ENCODE peak calls at places on chromosomes 4 and X, in nine cellular contexts. One of them, this sample, is unnamed.

GRCh38 chrX:70219938-70220764 is 14.3 kb upstream of the AWAT1 start:
- DNase-seq in stimulated activated naive B cell treated with anti-CD40 and anti-IgM and Interleukin-4, amounts not matched to agents 10 μg/mL and 1 μg/mL and 100 μg/mL, for 72 hours: no peak
- DNase-seq in SK-N-SH: no peak
- DNase-seq in left cardiac atrium: no peak
- DNase-seq in fibroblast of pulmonary artery: peak
- DNase-seq in Right ventricle myocardium inferior: no peak
- DNase-seq in stimulated activated CD4-positive, alpha-beta T cell treated with anti-CD3 and anti-CD28 coated beads, Interleukin-12 subunit alpha, Interleukin-12 subunit beta, amount 100 ng/mL, for 4 hours: no peak
- DNase-seq in testis: peak
- DNase-seq in HEK293T: no peak
- DNase-seq in this sample: no peak

GRCh38 chrX:27619975-27620374 is 29.8 kb downstream of the DCAF8L2 start:
- DNase-seq in stimulated activated naive B cell treated with anti-CD40 and anti-IgM and Interleukin-4, amounts not matched to agents 10 μg/mL and 1 μg/mL and 100 μg/mL, for 72 hours: no peak
- DNase-seq in SK-N-SH: no peak
- DNase-seq in left cardiac atrium: no peak
- DNase-seq in fibroblast of pulmonary artery: peak
- DNase-seq in Right ventricle myocardium inferior: no peak
- DNase-seq in stimulated activated CD4-positive, alpha-beta T cell treated with anti-CD3 and anti-CD28 coated beads, Interleukin-12 subunit alpha, Interleukin-12 subunit beta, amount 100 ng/mL, for 4 hours: no peak
- DNase-seq in testis: no peak
- DNase-seq in HEK293T: no peak
- DNase-seq in this sample: no peak

GRCh38 chr4:101823864-101824263 is 33.3 kb downstream of the BANK1 start:
- DNase-seq in stimulated activated naive B cell treated with anti-CD40 and anti-IgM and Interleukin-4, amounts not matched to agents 10 μg/mL and 1 μg/mL and 100 μg/mL, for 72 hours: no peak
- DNase-seq in SK-N-SH: no peak
- DNase-seq in left cardiac atrium: no peak
- DNase-seq in fibroblast of pulmonary artery: no peak
- DNase-seq in Right ventricle myocardium inferior: no peak
- DNase-seq in stimulated activated CD4-positive, alpha-beta T cell treated with anti-CD3 and anti-CD28 coated beads, Interleukin-12 subunit alpha, Interleukin-12 subunit beta, amount 100 ng/mL, for 4 hours: no peak
- DNase-seq in testis: no peak
- DNase-seq in HEK293T: no peak
- DNase-seq in this sample: no peak

GRCh38 chr4:8548731-8549351 is 31.4 kb upstream of the GPR78 start:
- DNase-seq in stimulated activated naive B cell treated with anti-CD40 and anti-IgM and Interleukin-4, amounts not matched to agents 10 μg/mL and 1 μg/mL and 100 μg/mL, for 72 hours: no peak
- DNase-seq in SK-N-SH: peak
- DNase-seq in left cardiac atrium: no peak
- DNase-seq in fibroblast of pulmonary artery: no peak
- DNase-seq in Right ventricle myocardium inferior: no peak
- DNase-seq in stimulated activated CD4-positive, alpha-beta T cell treated with anti-CD3 and anti-CD28 coated beads, Interleukin-12 subunit alpha, Interleukin-12 subunit beta, amount 100 ng/mL, for 4 hours: no peak
- DNase-seq in testis: no peak
- DNase-seq in HEK293T: no peak
- DNase-seq in this sample: no peak

GRCh38 chr4:3220586-3221494 is 28.1 kb upstream of the MSANTD1 start:
- DNase-seq in stimulated activated naive B cell treated with anti-CD40 and anti-IgM and Interleukin-4, amounts not matched to agents 10 μg/mL and 1 μg/mL and 100 μg/mL, for 72 hours: no peak
- DNase-seq in SK-N-SH: no peak
- DNase-seq in left cardiac atrium: peak
- DNase-seq in fibroblast of pulmonary artery: no peak
- DNase-seq in Right ventricle myocardium inferior: no peak
- DNase-seq in stimulated activated CD4-positive, alpha-beta T cell treated with anti-CD3 and anti-CD28 coated beads, Interleukin-12 subunit alpha, Interleukin-12 subunit beta, amount 100 ng/mL, for 4 hours: no peak
- DNase-seq in testis: no peak
- DNase-seq in HEK293T: no peak
- DNase-seq in this sample: no peak

GRCh38 chr4:13092702-13093101 is 391.4 kb downstream of the RAB28 start:
- DNase-seq in stimulated activated naive B cell treated with anti-CD40 and anti-IgM and Interleukin-4, amounts not matched to agents 10 μg/mL and 1 μg/mL and 100 μg/mL, for 72 hours: no peak
- DNase-seq in SK-N-SH: no peak
- DNase-seq in left cardiac atrium: no peak
- DNase-seq in fibroblast of pulmonary artery: no peak
- DNase-seq in Right ventricle myocardium inferior: no peak
- DNase-seq in stimulated activated CD4-positive, alpha-beta T cell treated with anti-CD3 and anti-CD28 coated beads, Interleukin-12 subunit alpha, Interleukin-12 subunit beta, amount 100 ng/mL, for 4 hours: no peak
- DNase-seq in testis: no peak
- DNase-seq in HEK293T: no peak
- DNase-seq in this sample: no peak

GRCh38 chr4:140152015-140152703 is 1.8 kb downstream of the MAML3 start:
- DNase-seq in stimulated activated naive B cell treated with anti-CD40 and anti-IgM and Interleukin-4, amounts not matched to agents 10 μg/mL and 1 μg/mL and 100 μg/mL, for 72 hours: peak
- DNase-seq in SK-N-SH: peak
- DNase-seq in left cardiac atrium: peak
- DNase-seq in fibroblast of pulmonary artery: no peak
- DNase-seq in Right ventricle myocardium inferior: peak
- DNase-seq in stimulated activated CD4-positive, alpha-beta T cell treated with anti-CD3 and anti-CD28 coated beads, Interleukin-12 subunit alpha, Interleukin-12 subunit beta, amount 100 ng/mL, for 4 hours: peak
- DNase-seq in testis: peak
- DNase-seq in HEK293T: peak
- DNase-seq in this sample: peak

GRCh38 chr4:41420576-41420975 is 117.4 kb upstream of the LIMCH1 start:
- DNase-seq in stimulated activated naive B cell treated with anti-CD40 and anti-IgM and Interleukin-4, amounts not matched to agents 10 μg/mL and 1 μg/mL and 100 μg/mL, for 72 hours: no peak
- DNase-seq in SK-N-SH: no peak
- DNase-seq in left cardiac atrium: no peak
- DNase-seq in fibroblast of pulmonary artery: no peak
- DNase-seq in Right ventricle myocardium inferior: peak
- DNase-seq in stimulated activated CD4-positive, alpha-beta T cell treated with anti-CD3 and anti-CD28 coated beads, Interleukin-12 subunit alpha, Interleukin-12 subunit beta, amount 100 ng/mL, for 4 hours: no peak
- DNase-seq in testis: no peak
- DNase-seq in HEK293T: no peak
- DNase-seq in this sample: no peak

GRCh38 chrX:121000589-121000988 is 15.0 kb upstream of the CT47A1 start:
- DNase-seq in stimulated activated naive B cell treated with anti-CD40 and anti-IgM and Interleukin-4, amounts not matched to agents 10 μg/mL and 1 μg/mL and 100 μg/mL, for 72 hours: no peak
- DNase-seq in SK-N-SH: peak
- DNase-seq in left cardiac atrium: no peak
- DNase-seq in fibroblast of pulmonary artery: peak
- DNase-seq in Right ventricle myocardium inferior: no peak
- DNase-seq in stimulated activated CD4-positive, alpha-beta T cell treated with anti-CD3 and anti-CD28 coated beads, Interleukin-12 subunit alpha, Interleukin-12 subunit beta, amount 100 ng/mL, for 4 hours: no peak
- DNase-seq in testis: no peak
- DNase-seq in HEK293T: peak
- DNase-seq in this sample: no peak

GRCh38 chrX:81259714-81260395 is 58.0 kb downstream of the SH3BGRL start:
- DNase-seq in stimulated activated naive B cell treated with anti-CD40 and anti-IgM and Interleukin-4, amounts not matched to agents 10 μg/mL and 1 μg/mL and 100 μg/mL, for 72 hours: no peak
- DNase-seq in SK-N-SH: no peak
- DNase-seq in left cardiac atrium: no peak
- DNase-seq in fibroblast of pulmonary artery: peak
- DNase-seq in Right ventricle myocardium inferior: no peak
- DNase-seq in stimulated activated CD4-positive, alpha-beta T cell treated with anti-CD3 and anti-CD28 coated beads, Interleukin-12 subunit alpha, Interleukin-12 subunit beta, amount 100 ng/mL, for 4 hours: no peak
- DNase-seq in testis: no peak
- DNase-seq in HEK293T: no peak
- DNase-seq in this sample: no peak

GRCh38 chr4:140255467-140255866 is 101.5 kb upstream of the MAML3 start:
- DNase-seq in stimulated activated naive B cell treated with anti-CD40 and anti-IgM and Interleukin-4, amounts not matched to agents 10 μg/mL and 1 μg/mL and 100 μg/mL, for 72 hours: no peak
- DNase-seq in SK-N-SH: no peak
- DNase-seq in left cardiac atrium: no peak
- DNase-seq in fibroblast of pulmonary artery: peak
- DNase-seq in Right ventricle myocardium inferior: no peak
- DNase-seq in stimulated activated CD4-positive, alpha-beta T cell treated with anti-CD3 and anti-CD28 coated beads, Interleukin-12 subunit alpha, Interleukin-12 subunit beta, amount 100 ng/mL, for 4 hours: no peak
- DNase-seq in testis: no peak
- DNase-seq in HEK293T: no peak
- DNase-seq in this sample: no peak

GRCh38 chrX:153875391-153876111 is 10.4 kb downstream of the L1CAM start:
- DNase-seq in stimulated activated naive B cell treated with anti-CD40 and anti-IgM and Interleukin-4, amounts not matched to agents 10 μg/mL and 1 μg/mL and 100 μg/mL, for 72 hours: no peak
- DNase-seq in SK-N-SH: peak
- DNase-seq in left cardiac atrium: peak
- DNase-seq in fibroblast of pulmonary artery: peak
- DNase-seq in Right ventricle myocardium inferior: peak
- DNase-seq in stimulated activated CD4-positive, alpha-beta T cell treated with anti-CD3 and anti-CD28 coated beads, Interleukin-12 subunit alpha, Interleukin-12 subunit beta, amount 100 ng/mL, for 4 hours: peak
- DNase-seq in testis: peak
- DNase-seq in HEK293T: peak
- DNase-seq in this sample: peak

GRCh38 chr4:65126200-65126599 is 544.1 kb downstream of the EPHA5 start:
- DNase-seq in stimulated activated naive B cell treated with anti-CD40 and anti-IgM and Interleukin-4, amounts not matched to agents 10 μg/mL and 1 μg/mL and 100 μg/mL, for 72 hours: no peak
- DNase-seq in SK-N-SH: no peak
- DNase-seq in left cardiac atrium: no peak
- DNase-seq in fibroblast of pulmonary artery: no peak
- DNase-seq in Right ventricle myocardium inferior: no peak
- DNase-seq in stimulated activated CD4-positive, alpha-beta T cell treated with anti-CD3 and anti-CD28 coated beads, Interleukin-12 subunit alpha, Interleukin-12 subunit beta, amount 100 ng/mL, for 4 hours: no peak
- DNase-seq in testis: no peak
- DNase-seq in HEK293T: no peak
- DNase-seq in this sample: no peak

GRCh38 chr4:24881508-24882071 is 31.3 kb downstream of the CCDC149 start:
- DNase-seq in stimulated activated naive B cell treated with anti-CD40 and anti-IgM and Interleukin-4, amounts not matched to agents 10 μg/mL and 1 μg/mL and 100 μg/mL, for 72 hours: no peak
- DNase-seq in SK-N-SH: no peak
- DNase-seq in left cardiac atrium: no peak
- DNase-seq in fibroblast of pulmonary artery: no peak
- DNase-seq in Right ventricle myocardium inferior: no peak
- DNase-seq in stimulated activated CD4-positive, alpha-beta T cell treated with anti-CD3 and anti-CD28 coated beads, Interleukin-12 subunit alpha, Interleukin-12 subunit beta, amount 100 ng/mL, for 4 hours: no peak
- DNase-seq in testis: no peak
- DNase-seq in HEK293T: no peak
- DNase-seq in this sample: no peak

GRCh38 chr4:113355550-113356371 is 306.3 kb downstream of the ANK2 start:
- DNase-seq in stimulated activated naive B cell treated with anti-CD40 and anti-IgM and Interleukin-4, amounts not matched to agents 10 μg/mL and 1 μg/mL and 100 μg/mL, for 72 hours: peak
- DNase-seq in SK-N-SH: no peak
- DNase-seq in left cardiac atrium: peak
- DNase-seq in fibroblast of pulmonary artery: peak
- DNase-seq in Right ventricle myocardium inferior: no peak
- DNase-seq in stimulated activated CD4-positive, alpha-beta T cell treated with anti-CD3 and anti-CD28 coated beads, Interleukin-12 subunit alpha, Interleukin-12 subunit beta, amount 100 ng/mL, for 4 hours: peak
- DNase-seq in testis: no peak
- DNase-seq in HEK293T: peak
- DNase-seq in this sample: peak

GRCh38 chr4:8255698-8256441 is 13.7 kb upstream of the HTRA3 start:
- DNase-seq in stimulated activated naive B cell treated with anti-CD40 and anti-IgM and Interleukin-4, amounts not matched to agents 10 μg/mL and 1 μg/mL and 100 μg/mL, for 72 hours: no peak
- DNase-seq in SK-N-SH: no peak
- DNase-seq in left cardiac atrium: peak
- DNase-seq in fibroblast of pulmonary artery: no peak
- DNase-seq in Right ventricle myocardium inferior: peak
- DNase-seq in stimulated activated CD4-positive, alpha-beta T cell treated with anti-CD3 and anti-CD28 coated beads, Interleukin-12 subunit alpha, Interleukin-12 subunit beta, amount 100 ng/mL, for 4 hours: no peak
- DNase-seq in testis: no peak
- DNase-seq in HEK293T: no peak
- DNase-seq in this sample: no peak

GRCh38 chrX:118560380-118560932 is 64.8 kb downstream of the DOCK11 start:
- DNase-seq in stimulated activated naive B cell treated with anti-CD40 and anti-IgM and Interleukin-4, amounts not matched to agents 10 μg/mL and 1 μg/mL and 100 μg/mL, for 72 hours: no peak
- DNase-seq in SK-N-SH: no peak
- DNase-seq in left cardiac atrium: no peak
- DNase-seq in fibroblast of pulmonary artery: no peak
- DNase-seq in Right ventricle myocardium inferior: no peak
- DNase-seq in stimulated activated CD4-positive, alpha-beta T cell treated with anti-CD3 and anti-CD28 coated beads, Interleukin-12 subunit alpha, Interleukin-12 subunit beta, amount 100 ng/mL, for 4 hours: no peak
- DNase-seq in testis: no peak
- DNase-seq in HEK293T: no peak
- DNase-seq in this sample: no peak

GRCh38 chrX:37846141-37846540 is 1.2 kb downstream of the DYNLT3 start:
- DNase-seq in stimulated activated naive B cell treated with anti-CD40 and anti-IgM and Interleukin-4, amounts not matched to agents 10 μg/mL and 1 μg/mL and 100 μg/mL, for 72 hours: no peak
- DNase-seq in SK-N-SH: no peak
- DNase-seq in left cardiac atrium: no peak
- DNase-seq in fibroblast of pulmonary artery: no peak
- DNase-seq in Right ventricle myocardium inferior: no peak
- DNase-seq in stimulated activated CD4-positive, alpha-beta T cell treated with anti-CD3 and anti-CD28 coated beads, Interleukin-12 subunit alpha, Interleukin-12 subunit beta, amount 100 ng/mL, for 4 hours: no peak
- DNase-seq in testis: no peak
- DNase-seq in HEK293T: no peak
- DNase-seq in this sample: no peak

GRCh38 chr4:52507774-52508173 is 151.3 kb downstream of the USP46 start:
- DNase-seq in stimulated activated naive B cell treated with anti-CD40 and anti-IgM and Interleukin-4, amounts not matched to agents 10 μg/mL and 1 μg/mL and 100 μg/mL, for 72 hours: no peak
- DNase-seq in SK-N-SH: no peak
- DNase-seq in left cardiac atrium: peak
- DNase-seq in fibroblast of pulmonary artery: no peak
- DNase-seq in Right ventricle myocardium inferior: no peak
- DNase-seq in stimulated activated CD4-positive, alpha-beta T cell treated with anti-CD3 and anti-CD28 coated beads, Interleukin-12 subunit alpha, Interleukin-12 subunit beta, amount 100 ng/mL, for 4 hours: no peak
- DNase-seq in testis: peak
- DNase-seq in HEK293T: no peak
- DNase-seq in this sample: no peak

GRCh38 chrX:125998432-125998831 is 167.7 kb downstream of the DCAF12L2 start:
- DNase-seq in stimulated activated naive B cell treated with anti-CD40 and anti-IgM and Interleukin-4, amounts not matched to agents 10 μg/mL and 1 μg/mL and 100 μg/mL, for 72 hours: no peak
- DNase-seq in SK-N-SH: peak
- DNase-seq in left cardiac atrium: no peak
- DNase-seq in fibroblast of pulmonary artery: no peak
- DNase-seq in Right ventricle myocardium inferior: no peak
- DNase-seq in stimulated activated CD4-positive, alpha-beta T cell treated with anti-CD3 and anti-CD28 coated beads, Interleukin-12 subunit alpha, Interleukin-12 subunit beta, amount 100 ng/mL, for 4 hours: no peak
- DNase-seq in testis: no peak
- DNase-seq in HEK293T: peak
- DNase-seq in this sample: no peak

GRCh38 chr4:534101-534575 is 35.1 kb downstream of the PIGG start:
- DNase-seq in stimulated activated naive B cell treated with anti-CD40 and anti-IgM and Interleukin-4, amounts not matched to agents 10 μg/mL and 1 μg/mL and 100 μg/mL, for 72 hours: no peak
- DNase-seq in SK-N-SH: no peak
- DNase-seq in left cardiac atrium: no peak
- DNase-seq in fibroblast of pulmonary artery: no peak
- DNase-seq in Right ventricle myocardium inferior: peak
- DNase-seq in stimulated activated CD4-positive, alpha-beta T cell treated with anti-CD3 and anti-CD28 coated beads, Interleukin-12 subunit alpha, Interleukin-12 subunit beta, amount 100 ng/mL, for 4 hours: no peak
- DNase-seq in testis: no peak
- DNase-seq in HEK293T: no peak
- DNase-seq in this sample: no peak

GRCh38 chr4:10753856-10754384 is 69.4 kb upstream of the CLNK start:
- DNase-seq in stimulated activated naive B cell treated with anti-CD40 and anti-IgM and Interleukin-4, amounts not matched to agents 10 μg/mL and 1 μg/mL and 100 μg/mL, for 72 hours: no peak
- DNase-seq in SK-N-SH: no peak
- DNase-seq in left cardiac atrium: no peak
- DNase-seq in fibroblast of pulmonary artery: no peak
- DNase-seq in Right ventricle myocardium inferior: no peak
- DNase-seq in stimulated activated CD4-positive, alpha-beta T cell treated with anti-CD3 and anti-CD28 coated beads, Interleukin-12 subunit alpha, Interleukin-12 subunit beta, amount 100 ng/mL, for 4 hours: no peak
- DNase-seq in testis: no peak
- DNase-seq in HEK293T: no peak
- DNase-seq in this sample: no peak

GRCh38 chr4:87405421-87405820 is 14.4 kb upstream of the HSD17B11 start:
- DNase-seq in stimulated activated naive B cell treated with anti-CD40 and anti-IgM and Interleukin-4, amounts not matched to agents 10 μg/mL and 1 μg/mL and 100 μg/mL, for 72 hours: no peak
- DNase-seq in SK-N-SH: no peak
- DNase-seq in left cardiac atrium: no peak
- DNase-seq in fibroblast of pulmonary artery: no peak
- DNase-seq in Right ventricle myocardium inferior: no peak
- DNase-seq in stimulated activated CD4-positive, alpha-beta T cell treated with anti-CD3 and anti-CD28 coated beads, Interleukin-12 subunit alpha, Interleukin-12 subunit beta, amount 100 ng/mL, for 4 hours: no peak
- DNase-seq in testis: no peak
- DNase-seq in HEK293T: no peak
- DNase-seq in this sample: no peak

GRCh38 chr4:112053825-112054224 is 91.4 kb upstream of the FAM241A start:
- DNase-seq in stimulated activated naive B cell treated with anti-CD40 and anti-IgM and Interleukin-4, amounts not matched to agents 10 μg/mL and 1 μg/mL and 100 μg/mL, for 72 hours: no peak
- DNase-seq in SK-N-SH: no peak
- DNase-seq in left cardiac atrium: no peak
- DNase-seq in fibroblast of pulmonary artery: no peak
- DNase-seq in Right ventricle myocardium inferior: no peak
- DNase-seq in stimulated activated CD4-positive, alpha-beta T cell treated with anti-CD3 and anti-CD28 coated beads, Interleukin-12 subunit alpha, Interleukin-12 subunit beta, amount 100 ng/mL, for 4 hours: no peak
- DNase-seq in testis: no peak
- DNase-seq in HEK293T: no peak
- DNase-seq in this sample: no peak

This sample was measured in stimulated activated naive CD4-positive, alpha-beta T cell.